ENCODE peak calls at places on chromosome X, in eight cellular contexts. E is suprapubic skin, W is IMR-90, G is spleen, Z is esophagus squamous epithelium, I is endothelial cell of umbilical vein, R is body of pancreas, P is stomach. D is an unnamed sample. For H3K9me3, the result is how much of the 10 kb centered on the place peaks cover.

GRCh38 chrX:24993887-24994286 is 21.9 kb downstream of the ARX start:
- DNase-seq in E (no peak), W (no peak), G (no peak), Z (no peak), I (no peak), R (no peak), P (no peak), D (no peak)

GRCh38 chrX:63657821-63658220 is 127.2 kb downstream of the ARHGEF9 start:
- DNase-seq in E (no peak), W (peak), G (no peak), Z (no peak), I (no peak), R (no peak), P (no peak), D (no peak)

GRCh38 chrX:85391879-85392238 is 12.4 kb upstream of the POF1B start:
- DNase-seq in E (no peak), W (no peak), G (no peak), Z (no peak), I (no peak), R (no peak), P (no peak), D (no peak)

GRCh38 chrX:70168238-70169188 is 8.8 kb upstream of the DGAT2L6 start:
- DNase-seq in E (no peak), W (peak), G (no peak), Z (no peak), I (peak), R (no peak), P (no peak), D (no peak)

GRCh38 chrX:71652405-71652804 is 14.9 kb upstream of the LOC101059915 start:
- DNase-seq in E (no peak), W (peak), G (no peak), Z (no peak), I (peak), R (peak), P (peak), D (no peak)

GRCh38 chrX:69298466-69299140 is 133.3 kb upstream of the PJA1 start:
- DNase-seq in E (no peak), W (peak), G (no peak), Z (no peak), I (no peak), R (no peak), P (no peak), D (no peak)

GRCh38 chrX:129777218-129777768 is 2.5 kb upstream of the SASH3 start:
- DNase-seq in E (no peak), W (no peak), G (peak), Z (no peak), I (peak), R (no peak), P (peak), D (no peak)

GRCh38 chrX:10259716-10260115 is 102.9 kb downstream of the CLCN4 start:
- DNase-seq in E (no peak), W (peak), G (no peak), Z (no peak), I (no peak), R (no peak), P (no peak), D (no peak)

GRCh38 chrX:149365061-149365460 is 140.0 kb downstream of the IDS start:
- DNase-seq in E (no peak), W (no peak), G (no peak), Z (no peak), I (no peak), R (no peak), P (no peak), D (no peak)

GRCh38 chrX:25721564-25721963 is 416.6 kb upstream of the MAGEB18 start:
- DNase-seq in E (no peak), W (no peak), G (no peak), Z (no peak), I (peak), R (no peak), P (no peak), D (no peak)

GRCh38 chrX:46681849-46682248 is 77.1 kb downstream of the SLC9A7 start:
- DNase-seq in E (no peak), W (peak), G (no peak), Z (no peak), I (no peak), R (no peak), P (no peak), D (no peak)

GRCh38 chrX:31154941-31155340 is 83.1 kb upstream of the FTHL17 start:
- DNase-seq in E (no peak), W (no peak), G (no peak), Z (no peak), I (no peak), R (no peak), P (no peak), D (no peak)

GRCh38 chrX:95057341-95057740 is 1383.3 kb downstream of the FAM133A start:
- DNase-seq in E (no peak), W (peak), G (no peak), Z (no peak), I (no peak), R (no peak), P (no peak), D (no peak)

GRCh38 chrX:43559643-43560042 is 96.5 kb upstream of the MAOA start:
- DNase-seq in E (no peak), W (peak), G (no peak), Z (no peak), I (peak), R (peak), P (peak), D (peak)

GRCh38 chrX:49930046-49930445 is 7.7 kb downstream of the CLCN5 start:
- DNase-seq in E (no peak), W (peak), G (no peak), Z (no peak), I (peak), R (no peak), P (no peak), D (no peak)

GRCh38 chrX:84717344-84717743 is 215.1 kb upstream of the HDX start:
- DNase-seq in E (no peak), W (no peak), G (no peak), Z (no peak), I (no peak), R (no peak), P (no peak), D (no peak)

GRCh38 chrX:123871309-123871708 is 11.5 kb downstream of the XIAP start:
- DNase-seq in E (no peak), W (no peak), G (no peak), Z (no peak), I (no peak), R (no peak), P (no peak), D (no peak)

GRCh38 chrX:49991718-49992117 is 69.3 kb downstream of the CLCN5 start:
- DNase-seq in E (no peak), W (no peak), G (no peak), Z (no peak), I (no peak), R (no peak), P (no peak), D (no peak)

GRCh38 chrX:81174286-81174685 is 27.4 kb downstream of the HMGN5 start:
- DNase-seq in E (no peak), W (peak), G (no peak), Z (no peak), I (peak), R (no peak), P (no peak), D (no peak)

GRCh38 chrX:49191033-49191871 is 5.1 kb upstream of the PRICKLE3 start:
- DNase-seq in E (peak), W (peak), G (peak), Z (peak), I (peak), R (peak), P (peak), D (peak)

GRCh38 chrX:114626323-114626722 is 42.4 kb downstream of the HTR2C start:
- DNase-seq in E (no peak), W (peak), G (no peak), Z (no peak), I (peak), R (no peak), P (no peak), D (no peak)

GRCh38 chrX:112800901-112801775 is 39.5 kb downstream of the AMOT start:
- DNase-seq in E (no peak), W (no peak), G (no peak), Z (no peak), I (no peak), R (no peak), P (no peak), D (no peak)

GRCh38 chrX:4550018-4550417 is 836.6 kb upstream of the PRKX start:
- DNase-seq in E (no peak), W (no peak), G (no peak), Z (no peak), I (no peak), R (no peak), P (no peak), D (no peak)

GRCh38 chrX:17086317-17086716 is 139.9 kb downstream of the REPS2 start:
- DNase-seq in E (no peak), W (no peak), G (no peak), Z (no peak), I (no peak), R (no peak), P (no peak), D (no peak)

GRCh38 chrX:23888887-23889501 is 18.7 kb downstream of the APOO start:
- DNase-seq in E (no peak), W (peak), G (no peak), Z (no peak), I (no peak), R (no peak), P (no peak), D (no peak)

GRCh38 chrX:74250574-74250973 is 53.4 kb upstream of the ZCCHC13 start:
- DNase-seq in E (no peak), W (no peak), G (no peak), Z (no peak), I (no peak), R (no peak), P (no peak), D (no peak)

GRCh38 chrX:136251042-136251991 is at the start of gene MAP7D3:
- DNase-seq in E (no peak), W (peak), G (peak), Z (no peak), I (peak), R (peak), P (peak), D (peak)

GRCh38 chrX:68932611-68933010 is 103.8 kb downstream of the EFNB1 start:
- DNase-seq in E (no peak), W (no peak), G (no peak), Z (no peak), I (peak), R (no peak), P (no peak), D (peak)

GRCh38 chrX:155881158-155881993 is at the start of gene VAMP7:
- DNase-seq in E (peak), W (peak), G (peak), Z (peak), I (peak), R (peak), P (peak), D (peak)
- TF ChIP-seq POLR2A in E (peak), W (peak), G (no peak), Z (peak), I (no peak), R (peak), P (no peak), D (peak)

DNA sequence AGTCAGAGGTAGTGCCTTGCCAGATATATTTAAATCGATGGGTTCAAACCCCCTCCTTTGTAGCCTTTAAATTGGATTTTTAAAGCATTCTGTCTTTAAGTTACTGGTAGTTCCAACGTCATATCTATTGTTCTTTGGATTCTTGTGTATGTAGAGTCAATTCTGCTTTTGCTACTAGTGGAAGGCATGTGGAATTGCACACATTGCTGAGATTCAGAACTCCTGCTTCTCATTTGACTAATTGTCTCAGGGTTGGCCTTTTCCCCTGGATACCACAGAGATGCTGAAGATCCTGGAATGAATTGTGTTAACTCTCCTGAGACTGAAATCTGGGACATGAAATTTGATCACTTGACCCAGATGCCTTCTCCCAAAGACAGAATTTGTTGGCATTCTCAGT is 328.3 kb upstream of the RPS6KA3 start:
- DNase-seq in E (no peak), W (no peak), G (no peak), Z (no peak), I (no peak), R (no peak), P (no peak), D (no peak)
- TF ChIP-seq CTCF in E (no peak), W (peak), G (no peak), Z (peak), I (no peak), R (no peak), P (no peak), D (no peak)

GRCh38 chrX:53584891-53585290 is 101.6 kb downstream of the HUWE1 start:
- DNase-seq in E (no peak), W (no peak), G (no peak), Z (no peak), I (no peak), R (no peak), P (no peak), D (no peak)

GRCh38 chrX:53587795-53588194 is 98.7 kb downstream of the HUWE1 start:
- DNase-seq in E (no peak), W (no peak), G (no peak), Z (no peak), I (no peak), R (no peak), P (no peak), D (no peak)

GRCh38 chrX:53580742-53581504 is 105.6 kb downstream of the HUWE1 start:
- DNase-seq in E (no peak), W (no peak), G (no peak), Z (no peak), I (no peak), R (no peak), P (no peak), D (no peak)

GRCh38 chrX:53583571-53583970 is 102.9 kb downstream of the HUWE1 start:
- DNase-seq in E (no peak), W (no peak), G (no peak), Z (no peak), I (no peak), R (no peak), P (no peak), D (no peak)
- H3K9me3 ChIP-seq in E (under half), W (under half), G (under half), Z (under half), I (under half), R (under half), P (under half), D (under half)

DNA sequence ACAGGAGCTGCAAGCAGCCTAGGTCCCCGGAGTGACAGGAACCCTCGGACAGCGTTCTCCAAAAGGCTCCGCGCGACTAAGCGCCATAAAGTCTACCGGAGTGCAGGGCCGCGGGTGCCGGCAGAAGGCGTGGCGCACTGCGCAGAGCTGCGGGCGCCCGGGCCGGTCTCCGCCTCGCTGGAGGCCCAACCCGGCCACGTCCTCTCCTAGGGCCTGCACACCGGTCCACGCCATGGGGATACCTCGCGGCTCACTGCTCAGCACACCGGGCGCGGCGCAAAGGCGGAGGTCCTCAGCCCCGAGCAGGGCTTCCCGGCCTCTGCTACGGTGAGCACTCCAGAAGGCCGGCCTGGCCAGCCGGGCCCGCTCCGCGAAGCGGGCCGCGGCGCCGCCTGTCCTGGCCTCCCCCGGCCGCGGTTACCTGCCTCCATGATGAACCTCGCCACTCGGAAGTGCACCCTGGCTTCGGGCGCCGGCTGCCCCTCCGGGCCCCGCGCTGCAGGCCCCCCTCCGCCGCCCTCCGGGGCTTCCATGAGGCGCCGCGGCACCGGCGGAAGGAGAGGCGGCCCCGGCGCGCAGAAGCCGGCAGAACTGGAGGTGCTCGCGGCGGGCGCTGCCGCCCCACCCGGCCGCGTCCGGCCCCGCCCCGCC is at the start of gene CCNQ:
- DNase-seq in E (no peak), W (peak), G (peak), Z (no peak), I (peak), R (peak), P (peak), D (no peak)
- TF ChIP-seq POLR2A in E (no peak), W (peak), G (no peak), Z (peak), I (peak), R (peak), P (no peak), D (no peak)

GRCh38 chrX:19332983-19333382 is 10.7 kb upstream of the PDHA1 start:
- DNase-seq in E (no peak), W (peak), G (no peak), Z (no peak), I (no peak), R (no peak), P (no peak), D (no peak)

DNA sequence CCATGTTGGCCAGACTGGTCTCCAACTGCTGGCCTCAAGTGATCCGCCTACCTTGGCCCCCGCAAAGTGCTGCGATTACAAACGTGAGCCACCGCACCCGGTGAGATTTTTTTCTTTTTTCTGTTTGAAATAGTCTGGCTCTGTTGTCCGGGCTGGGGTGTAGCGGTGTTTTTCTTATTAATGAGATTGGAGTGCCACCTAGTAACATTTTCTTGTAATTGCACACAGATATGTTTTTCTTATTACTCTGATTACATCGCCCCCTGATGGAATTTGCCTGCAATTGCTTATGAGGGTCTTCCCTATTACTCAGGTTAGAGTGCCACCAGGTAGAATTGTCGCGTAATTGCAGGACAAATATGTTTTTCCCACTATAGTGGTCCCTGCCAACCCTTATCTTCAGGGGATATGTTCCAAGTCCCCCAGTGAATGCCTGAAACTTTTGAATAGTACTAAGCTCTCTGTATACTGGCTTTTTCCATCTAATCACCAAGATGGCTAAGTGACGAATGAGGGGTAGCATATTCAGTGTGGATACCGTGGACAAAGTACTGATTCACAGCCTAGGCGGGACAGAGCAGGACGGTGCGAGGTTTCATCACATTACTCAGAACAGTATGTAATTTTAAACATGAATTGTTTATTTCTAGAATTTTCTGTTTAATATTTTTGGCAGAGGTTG is 8.6 kb upstream of the PDHA1 start:
- DNase-seq in E (no peak), W (peak), G (no peak), Z (no peak), I (peak), R (no peak), P (no peak), D (no peak)
- TF ChIP-seq CTCF in E (no peak), W (peak), G (no peak), Z (no peak), I (peak), R (no peak), P (no peak), D (no peak)

GRCh38 chrX:141301017-141301416 is 58.7 kb upstream of the SPANXC start:
- DNase-seq in E (no peak), W (no peak), G (no peak), Z (no peak), I (no peak), R (no peak), P (no peak), D (no peak)
- H3K9me3 ChIP-seq in E (under half), W (under half), G (under half), Z (under half), I (under half), R (under half), P (under half), D (under half)

DNA sequence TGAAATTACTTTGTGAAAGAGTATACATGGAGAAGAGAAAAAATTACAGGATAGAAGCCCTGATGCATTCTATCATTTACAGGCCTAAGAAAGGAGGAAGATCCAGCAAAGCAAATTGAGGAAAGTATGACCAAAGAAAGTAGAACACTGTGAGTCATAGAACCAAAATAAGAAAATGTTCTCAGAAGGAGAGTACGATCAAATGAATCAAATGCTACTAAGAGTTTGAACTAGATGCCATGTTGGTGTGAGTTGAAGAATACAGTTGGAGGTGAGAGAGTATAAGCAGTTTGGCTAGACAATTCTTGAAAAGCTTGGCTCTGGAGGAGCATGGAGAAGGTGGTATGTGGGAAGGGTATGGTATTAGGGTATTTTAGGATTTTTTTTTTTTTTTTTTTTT is 161.8 kb downstream of the RPA4 start:
- DNase-seq in E (no peak), W (no peak), G (no peak), Z (no peak), I (no peak), R (no peak), P (no peak), D (no peak)
- TF ChIP-seq POLR2A in E (no peak), W (no peak), G (no peak), Z (no peak), I (no peak), R (no peak), P (no peak), D (no peak)

GRCh38 chrX:133415276-133416105 is at the start of gene GPC4:
- DNase-seq in E (no peak), W (no peak), G (peak), Z (no peak), I (no peak), R (peak), P (peak), D (peak)

GRCh38 chrX:133413218-133413925 is 1.9 kb downstream of the GPC4 start:
- DNase-seq in E (no peak), W (no peak), G (no peak), Z (no peak), I (no peak), R (peak), P (no peak), D (peak)

GRCh38 chrX:133412665-133413064 is 2.6 kb downstream of the GPC4 start:
- DNase-seq in E (no peak), W (no peak), G (no peak), Z (no peak), I (no peak), R (no peak), P (no peak), D (no peak)

GRCh38 chrX:133412246-133412645 is 3.0 kb downstream of the GPC4 start:
- DNase-seq in E (no peak), W (peak), G (no peak), Z (no peak), I (no peak), R (no peak), P (no peak), D (no peak)

GRCh38 chrX:133414399-133415275 is 652 bp downstream of the GPC4 start:
- DNase-seq in E (no peak), W (no peak), G (no peak), Z (no peak), I (no peak), R (peak), P (no peak), D (peak)
- TF ChIP-seq CTCF in E (no peak), W (no peak), G (no peak), Z (no peak), I (no peak), R (no peak), P (no peak), D (no peak)